ENCODE peak calls at places on chromosomes 16 and 17, in eight cellular contexts. J is left ventricle myocardium inferior, A is heart left ventricle, R is stomach, V is lower lobe of right lung, B is breast epithelium, Z is aorta, N is SJCRH30. D is an unnamed sample. For H3K4me1, the result is how much of the 10 kb centered on the place peaks cover.

GRCh38 chr16:67805718-67806427 is 487 bp downstream of the RANBP10 start:
- DNase-seq in A (peak), Z (peak), J (no peak), R (no peak), N (peak), B (no peak), V (peak), D (no peak)

GRCh38 chr17:14019186-14019956 is 49.9 kb upstream of the COX10 start:
- DNase-seq in J (no peak), A (no peak), B (no peak), N (no peak), R (no peak), V (no peak), Z (no peak), D (no peak)

GRCh38 chr16:66008136-66008535 is 358.4 kb upstream of the CDH5 start:
- DNase-seq in J (no peak), N (no peak), V (no peak), A (no peak), R (no peak), B (no peak), Z (no peak), D (no peak)

GRCh38 chr16:91484-91883 is 13.5 kb downstream of the MPG start:
- DNase-seq in J (peak), Z (no peak), R (peak), B (no peak), N (peak), V (no peak), A (no peak), D (no peak)

GRCh38 chr16:7268182-7268581 is 64.5 kb upstream of the RBFOX1 start:
- DNase-seq in B (no peak), J (no peak), N (peak), R (no peak), V (no peak), Z (no peak), A (no peak), D (no peak)

GRCh38 chr17:1029196-1029911 is 32.4 kb downstream of the TIMM22 start:
- DNase-seq in Z (peak), J (peak), N (no peak), A (no peak), B (no peak), V (no peak), R (no peak), D (no peak)

GRCh38 chr16:19419691-19420060 is 2.0 kb downstream of the TMC5 start:
- DNase-seq in A (no peak), V (no peak), Z (no peak), N (no peak), B (no peak), R (peak), J (no peak), D (no peak)

GRCh38 chr16:86384980-86385379 is 125.3 kb upstream of the FOXF1 start:
- DNase-seq in N (no peak), A (no peak), Z (no peak), J (no peak), V (no peak), B (no peak), R (no peak), D (no peak)

GRCh38 chr17:45353047-45353446 is 36.2 kb upstream of the MAP3K14 start:
- DNase-seq in Z (no peak), N (no peak), J (no peak), A (no peak), V (no peak), B (no peak), R (no peak), D (peak)

GRCh38 chr16:66511615-66512500 is 38.1 kb downstream of the TK2 start:
- DNase-seq in V (no peak), Z (no peak), A (no peak), R (peak), B (peak), J (no peak), N (peak), D (no peak)

GRCh38 chr17:64230551-64231408 is 32.3 kb downstream of the TEX2 start:
- DNase-seq in R (no peak), J (no peak), Z (no peak), N (no peak), V (no peak), A (no peak), B (no peak), D (no peak)

GRCh38 chr17:62658136-62658535 is 30.7 kb downstream of the MRC2 start:
- DNase-seq in J (no peak), Z (no peak), N (no peak), R (no peak), B (no peak), A (no peak), V (peak), D (no peak)

GRCh38 chr17:57597531-57598453 is 147.3 kb downstream of the CCDC182 start:
- DNase-seq in V (peak), N (peak), R (peak), Z (peak), J (peak), A (no peak), B (peak), D (no peak)

GRCh38 chr17:71828182-71828596 is 292.6 kb upstream of the SOX9 start:
- DNase-seq in N (no peak), B (no peak), Z (no peak), J (no peak), V (no peak), A (no peak), R (no peak), D (no peak)

GRCh38 chr17:45115871-45116270 is 16.4 kb downstream of the PLCD3 start:
- DNase-seq in N (no peak), V (no peak), J (no peak), Z (no peak), B (no peak), R (no peak), A (no peak), D (no peak)

GRCh38 chr16:65619606-65620005 is 497.7 kb upstream of the CDH11 start:
- DNase-seq in R (no peak), J (no peak), B (no peak), V (no peak), A (no peak), Z (no peak), N (no peak), D (no peak)

GRCh38 chr17:55757659-55758058 is 6.8 kb downstream of the PCTP start:
- DNase-seq in B (no peak), N (no peak), A (no peak), J (no peak), R (no peak), V (no peak), Z (no peak), D (no peak)

GRCh38 chr17:83008526-83008925 is 70.9 kb upstream of the METRNL start:
- DNase-seq in N (no peak), J (no peak), A (no peak), Z (no peak), R (no peak), V (no peak), B (no peak), D (no peak)

GRCh38 chr17:2412561-2413021 is 11.7 kb upstream of the MNT start:
- DNase-seq in N (no peak), Z (no peak), V (no peak), A (no peak), B (no peak), J (no peak), R (no peak), D (peak)

GRCh38 chr17:2054262-2054739 is 602 bp upstream of the HIC1 start:
- DNase-seq in N (no peak), Z (no peak), A (peak), V (no peak), R (no peak), J (no peak), B (no peak), D (no peak)

GRCh38 chr16:30472328-30472942 is at the start of gene ITGAL:
- DNase-seq in V (peak), R (peak), B (peak), A (peak), Z (peak), J (peak), N (no peak), D (no peak)

GRCh38 chr16:57341441-57342303 is 16.9 kb upstream of the CCL22 start:
- DNase-seq in V (no peak), J (no peak), R (peak), Z (no peak), B (peak), N (peak), A (no peak), D (no peak)

GRCh38 chr17:7588553-7589203 is 1.2 kb downstream of the SOX15 start:
- DNase-seq in A (no peak), B (no peak), R (no peak), N (no peak), J (no peak), V (no peak), Z (no peak), D (no peak)

GRCh38 chr17:76560877-76561221 is 21.0 kb downstream of the PRCD start:
- DNase-seq in B (no peak), R (no peak), Z (no peak), V (no peak), J (no peak), N (no peak), A (no peak), D (no peak)

GRCh38 chr17:76560036-76560876 is 20.4 kb downstream of the PRCD start:
- DNase-seq in B (no peak), Z (no peak), A (no peak), R (no peak), V (no peak), N (no peak), J (no peak), D (no peak)

GRCh38 chr17:76561799-76562268 is 22.0 kb downstream of the PRCD start:
- DNase-seq in B (no peak), A (no peak), R (no peak), Z (no peak), V (no peak), N (no peak), J (no peak), D (no peak)

GRCh38 chr17:76561332-76561731 is 21.5 kb downstream of the PRCD start:
- DNase-seq in N (no peak), V (no peak), Z (no peak), R (no peak), B (no peak), J (no peak), A (no peak), D (no peak)

DNA sequence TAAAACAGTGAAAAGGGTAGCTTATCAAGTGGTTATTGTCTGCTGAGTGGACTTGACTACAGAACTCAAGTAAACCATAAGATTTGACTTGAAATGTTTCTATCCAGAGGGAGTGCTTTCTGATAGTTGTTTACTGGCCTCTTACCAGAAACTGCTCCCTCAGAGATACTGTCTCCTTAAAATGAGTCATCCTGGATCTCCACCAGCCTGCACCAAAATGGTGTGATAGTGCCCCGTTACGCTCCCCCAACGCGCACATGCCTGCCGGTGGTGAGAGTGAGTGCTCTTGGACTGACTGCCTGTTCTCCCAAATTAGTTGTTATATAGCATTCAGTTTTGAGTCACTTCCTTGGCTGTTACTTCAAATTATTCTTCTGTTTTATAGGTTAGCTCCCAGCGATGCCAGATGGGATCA is 22.9 kb downstream of the PRCD start:
- DNase-seq in R (no peak), N (no peak), B (no peak), A (no peak), J (no peak), Z (no peak), V (no peak), D (no peak)
- H3K4me1 ChIP-seq in R (half or more), N (under half), B (under half), A (under half), J (half or more), Z (under half), V (half or more), D (half or more)

GRCh38 chr17:47735139-47735464 is 2.1 kb downstream of the TBX21 start:
- DNase-seq in J (no peak), B (no peak), A (no peak), N (no peak), Z (no peak), V (no peak), R (no peak), D (peak)

GRCh38 chr17:47733414-47734288 is 615 bp downstream of the TBX21 start:
- DNase-seq in Z (peak), B (no peak), V (no peak), A (no peak), J (no peak), N (no peak), R (no peak), D (peak)

GRCh38 chr17:47731396-47731795 is 1.6 kb upstream of the TBX21 start:
- DNase-seq in B (no peak), J (no peak), R (no peak), N (no peak), V (no peak), A (peak), Z (peak), D (peak)

GRCh38 chr17:47732399-47733046 is 513 bp upstream of the TBX21 start:
- DNase-seq in J (no peak), A (no peak), N (no peak), B (no peak), R (no peak), V (no peak), Z (peak), D (peak)

GRCh38 chr17:47733047-47733413 is at the start of gene TBX21:
- DNase-seq in J (peak), N (peak), V (peak), Z (peak), R (peak), A (peak), B (peak), D (peak)
- H3K4me3 ChIP-seq in J (peak), N (peak), V (peak), Z (peak), R (peak), A (peak), B (peak), D (peak)

GRCh38 chr17:17938388-17939107 is 33.7 kb downstream of the TOM1L2 start:
- DNase-seq in J (no peak), A (no peak), B (no peak), R (no peak), V (no peak), N (no peak), Z (no peak), D (no peak)
- H3K4me1 ChIP-seq in J (half or more), A (half or more), B (under half), R (under half), V (half or more), N (half or more), Z (under half), D (half or more)

DNA sequence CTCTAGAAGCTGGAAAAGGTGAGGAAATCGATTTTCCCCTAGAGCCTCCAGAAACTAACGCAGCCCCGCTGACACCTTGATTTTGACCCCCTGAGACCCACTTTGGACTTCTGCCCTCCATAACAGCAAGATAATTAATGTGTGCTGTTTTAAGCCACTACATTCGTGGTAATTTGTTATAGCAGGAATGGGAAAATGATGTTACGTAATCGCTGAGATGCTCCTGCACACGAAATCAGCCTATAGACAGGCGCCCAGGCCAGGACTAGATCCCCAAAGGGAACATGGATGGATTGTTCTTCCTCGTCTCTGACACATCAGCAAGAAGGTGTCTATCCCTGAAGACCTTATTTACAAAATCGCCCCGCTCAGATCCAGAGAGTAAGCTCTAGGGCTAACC is 1.4 kb upstream of the MYOCD start:
- DNase-seq in B (no peak), A (no peak), R (no peak), Z (no peak), V (no peak), J (no peak), N (no peak), D (no peak)
- H3K4me3 ChIP-seq in B (peak), A (no peak), R (no peak), Z (no peak), V (no peak), J (no peak), N (no peak), D (no peak)

GRCh38 chr17:81062014-81062413 is 27.1 kb downstream of the BAIAP2 start:
- DNase-seq in B (no peak), Z (no peak), J (no peak), N (no peak), A (no peak), V (no peak), R (no peak), D (no peak)
- H3K4me1 ChIP-seq in B (under half), Z (under half), J (half or more), N (under half), A (under half), V (under half), R (half or more), D (half or more)

GRCh38 chr17:49390548-49391324 is 23.9 kb downstream of the PHB1 start:
- DNase-seq in V (peak), R (peak), Z (peak), N (peak), A (peak), J (no peak), B (no peak), D (no peak)
- H3K4me3 ChIP-seq in V (peak), R (no peak), Z (no peak), N (peak), A (no peak), J (no peak), B (peak), D (peak)

DNA sequence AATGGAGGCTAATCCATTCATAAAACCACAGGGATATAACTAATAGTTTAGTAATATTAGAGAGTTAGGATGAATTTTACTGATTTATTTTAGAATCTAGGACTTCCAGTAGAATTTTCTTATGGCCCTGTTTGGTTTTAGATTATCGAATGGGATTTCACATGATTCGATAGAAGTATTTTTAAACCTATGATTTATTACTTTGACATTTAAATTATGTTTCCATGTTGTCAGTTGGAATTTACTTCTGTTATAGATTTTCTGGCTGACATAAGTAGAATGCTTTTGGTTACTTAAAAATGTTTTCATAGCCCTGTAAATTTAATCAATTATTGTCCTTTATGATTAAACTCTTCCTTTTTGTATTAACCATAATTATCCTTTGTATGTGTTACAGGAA is 158.8 kb downstream of the CHD9 start:
- DNase-seq in J (no peak), N (no peak), A (no peak), V (no peak), Z (no peak), B (no peak), R (no peak), D (no peak)
- H3K4me1 ChIP-seq in J (half or more), N (under half), A (half or more), V (half or more), Z (under half), B (under half), R (under half), D (half or more)